ENCODE peak calls at places on chromosomes 7 and 10, in four cellular contexts. One of them, this sample, is unnamed.

GRCh38 chr10:24453404-24453830 is 244.5 kb downstream of the KIAA1217 start:
- DNase-seq in H1: no peak
- DNase-seq in GM12878: no peak
- DNase-seq in HepG2: no peak
- DNase-seq in this sample: no peak

GRCh38 chr7:52854681-52855080 is 180.8 kb upstream of the POM121L12 start:
- DNase-seq in H1: no peak
- DNase-seq in HepG2: no peak
- DNase-seq in GM12878: no peak
- DNase-seq in this sample: no peak

GRCh38 chr7:149423441-149423970 is 37.4 kb downstream of the ZNF777 start:
- DNase-seq in HepG2: no peak
- DNase-seq in GM12878: no peak
- DNase-seq in H1: no peak
- DNase-seq in this sample: no peak

GRCh38 chr10:130232361-130233360 is 96.5 kb downstream of the GLRX3 start:
- DNase-seq in HepG2: no peak
- DNase-seq in H1: no peak
- DNase-seq in GM12878: no peak
- DNase-seq in this sample: no peak

GRCh38 chr10:79053081-79053434 is 15.7 kb upstream of the ZMIZ1 start:
- DNase-seq in H1: no peak
- DNase-seq in GM12878: no peak
- DNase-seq in HepG2: no peak
- DNase-seq in this sample: no peak

GRCh38 chr7:148697256-148697841 is 1.4 kb upstream of the CUL1 start:
- DNase-seq in HepG2: no peak
- DNase-seq in GM12878: no peak
- DNase-seq in H1: no peak
- DNase-seq in this sample: no peak

GRCh38 chr7:125089171-125089570 is 159.5 kb upstream of the POT1 start:
- DNase-seq in GM12878: no peak
- DNase-seq in HepG2: no peak
- DNase-seq in H1: no peak
- DNase-seq in this sample: no peak

GRCh38 chr10:98078774-98079173 is 48.4 kb upstream of the CRTAC1 start:
- DNase-seq in GM12878: no peak
- DNase-seq in H1: no peak
- DNase-seq in HepG2: no peak
- DNase-seq in this sample: no peak

GRCh38 chr7:157540020-157540419 is 203.2 kb downstream of the DNAJB6 start:
- DNase-seq in HepG2: no peak
- DNase-seq in GM12878: no peak
- DNase-seq in H1: no peak
- DNase-seq in this sample: no peak

GRCh38 chr7:80724249-80724871 is 85.9 kb downstream of the CD36 start:
- DNase-seq in H1: no peak
- DNase-seq in GM12878: no peak
- DNase-seq in HepG2: peak; percentile 13
- DNase-seq in this sample: no peak

GRCh38 chr10:127195041-127195506 is 1.3 kb downstream of the INSYN2A start:
- DNase-seq in HepG2: no peak
- DNase-seq in H1: peak; percentile 67
- DNase-seq in GM12878: no peak
- DNase-seq in this sample: no peak

GRCh38 chr10:13717936-13718772 is 131.4 kb downstream of the PRPF18 start:
- DNase-seq in H1: no peak
- DNase-seq in GM12878: no peak
- DNase-seq in HepG2: peak; percentile 7
- DNase-seq in this sample: no peak

GRCh38 chr7:80151274-80151665 is 16.6 kb downstream of the GNAI1 start:
- DNase-seq in GM12878: no peak
- DNase-seq in HepG2: no peak
- DNase-seq in H1: no peak
- DNase-seq in this sample: no peak

GRCh38 chr10:132834891-132835847 is 49.2 kb upstream of the NKX6-2 start:
- DNase-seq in HepG2: no peak
- DNase-seq in H1: no peak
- DNase-seq in GM12878: no peak
- DNase-seq in this sample: no peak

GRCh38 chr7:44964384-44964830 is 14.4 kb downstream of the MYO1G start:
- DNase-seq in HepG2: no peak
- DNase-seq in H1: peak; percentile 55
- DNase-seq in GM12878: no peak
- DNase-seq in this sample: no peak
- TF ChIP-seq SUZ12 in HepG2: no peak
- TF ChIP-seq SUZ12 in H1: no peak
- TF ChIP-seq SUZ12 in GM12878: no peak
- TF ChIP-seq SUZ12 in this sample: no peak

GRCh38 chr7:11760372-11760771 is 71.6 kb downstream of the THSD7A start:
- DNase-seq in H1: no peak
- DNase-seq in HepG2: no peak
- DNase-seq in GM12878: no peak
- DNase-seq in this sample: no peak
- H3K4me1 ChIP-seq in H1: no peaks in the 10 kb centered on the region
- H3K4me1 ChIP-seq in HepG2: no peaks in the 10 kb centered on the region
- H3K4me1 ChIP-seq in GM12878: no peaks in the 10 kb centered on the region
- H3K4me1 ChIP-seq in this sample: no peaks in the 10 kb centered on the region

GRCh38 chr7:156203923-156204322 is 391.7 kb upstream of the SHH start:
- DNase-seq in GM12878: no peak
- DNase-seq in HepG2: no peak
- DNase-seq in H1: no peak
- DNase-seq in this sample: no peak
- H3K4me3 ChIP-seq in GM12878: no peak overlapping the region
- H3K4me3 ChIP-seq in HepG2: no peak overlapping the region
- H3K4me3 ChIP-seq in H1: no peak overlapping the region
- H3K4me3 ChIP-seq in this sample: no peak overlapping the region

GRCh38 chr7:85516675-85517074 is 329.8 kb upstream of the SEMA3D start:
- DNase-seq in HepG2: no peak
- DNase-seq in H1: no peak
- DNase-seq in GM12878: no peak
- DNase-seq in this sample: no peak
- TF ChIP-seq SUZ12 in HepG2: no peak
- TF ChIP-seq SUZ12 in H1: no peak
- TF ChIP-seq SUZ12 in GM12878: no peak
- TF ChIP-seq SUZ12 in this sample: no peak

DNA sequence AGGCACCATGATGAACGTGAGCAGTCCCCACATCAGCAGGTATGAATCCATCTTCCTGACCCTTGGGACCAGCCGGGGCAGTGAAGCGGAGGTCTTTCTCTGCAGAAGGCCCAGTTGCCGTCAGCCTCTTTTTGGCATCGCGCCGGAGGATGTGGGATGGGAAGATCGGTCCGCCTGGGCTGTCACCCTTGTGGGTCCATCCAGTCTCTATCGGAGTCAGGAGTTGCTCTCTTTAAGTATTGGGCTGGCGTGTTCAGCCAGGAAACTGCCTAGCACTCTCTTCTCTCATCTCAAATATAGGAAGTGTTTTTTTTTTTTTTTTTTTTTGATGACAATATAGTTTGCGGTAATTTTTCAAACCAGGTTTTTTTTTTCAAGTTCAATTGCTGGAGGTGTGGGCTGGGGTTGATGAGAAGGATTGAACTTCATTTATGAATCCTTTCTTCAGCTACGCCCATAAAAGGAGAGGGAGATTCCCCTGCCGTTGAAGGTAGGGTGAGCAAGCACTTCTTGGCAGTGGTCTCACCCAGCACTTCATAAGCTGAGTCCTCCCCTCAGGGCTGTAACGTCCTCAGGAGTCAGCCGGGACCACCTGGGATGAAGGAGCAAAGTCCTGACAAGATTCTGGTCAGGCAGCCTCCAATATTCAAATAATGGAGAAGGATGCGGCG is at the start of gene IL2RA:
- DNase-seq in GM12878: no peak
- DNase-seq in HepG2: no peak
- DNase-seq in H1: no peak
- DNase-seq in this sample: no peak
- H3K4me1 ChIP-seq in GM12878: peaks cover 28% of the 10 kb centered on the region
- H3K4me1 ChIP-seq in HepG2: no peaks in the 10 kb centered on the region
- H3K4me1 ChIP-seq in H1: no peaks in the 10 kb centered on the region
- H3K4me1 ChIP-seq in this sample: no peaks in the 10 kb centered on the region

GRCh38 chr10:21401196-21401595 is 124.3 kb downstream of the SKIDA1 start:
- DNase-seq in H1: no peak
- DNase-seq in GM12878: no peak
- DNase-seq in HepG2: no peak
- DNase-seq in this sample: no peak

GRCh38 chr10:21396889-21397288 is 128.6 kb downstream of the SKIDA1 start:
- DNase-seq in HepG2: no peak
- DNase-seq in H1: no peak
- DNase-seq in GM12878: no peak
- DNase-seq in this sample: no peak

GRCh38 chr10:21399392-21400015 is 126.0 kb downstream of the SKIDA1 start:
- DNase-seq in GM12878: no peak
- DNase-seq in HepG2: peak; percentile 66
- DNase-seq in H1: no peak
- DNase-seq in this sample: no peak

GRCh38 chr10:21402606-21403083 is 122.8 kb downstream of the SKIDA1 start:
- DNase-seq in H1: no peak
- DNase-seq in HepG2: no peak
- DNase-seq in GM12878: no peak
- DNase-seq in this sample: no peak

GRCh38 chr10:21398549-21399345 is 126.7 kb downstream of the SKIDA1 start:
- DNase-seq in H1: no peak
- DNase-seq in GM12878: no peak
- DNase-seq in HepG2: no peak
- DNase-seq in this sample: no peak
- H3K4me3 ChIP-seq in H1: no peak overlapping the region
- H3K4me3 ChIP-seq in GM12878: no peak overlapping the region
- H3K4me3 ChIP-seq in HepG2: no peak overlapping the region
- H3K4me3 ChIP-seq in this sample: no peak overlapping the region

GRCh38 chr7:121578669-121579068 is 182.6 kb upstream of the FAM3C start:
- DNase-seq in GM12878: no peak
- DNase-seq in H1: no peak
- DNase-seq in HepG2: no peak
- DNase-seq in this sample: no peak

GRCh38 chr7:121579639-121580038 is 183.5 kb upstream of the FAM3C start:
- DNase-seq in H1: no peak
- DNase-seq in GM12878: no peak
- DNase-seq in HepG2: no peak
- DNase-seq in this sample: no peak

GRCh38 chr7:121572615-121573014 is 176.5 kb upstream of the FAM3C start:
- DNase-seq in H1: no peak
- DNase-seq in HepG2: no peak
- DNase-seq in GM12878: no peak
- DNase-seq in this sample: no peak

GRCh38 chr7:121576148-121576921 is 180.2 kb upstream of the FAM3C start:
- DNase-seq in HepG2: no peak
- DNase-seq in H1: no peak
- DNase-seq in GM12878: no peak
- DNase-seq in this sample: no peak

DNA sequence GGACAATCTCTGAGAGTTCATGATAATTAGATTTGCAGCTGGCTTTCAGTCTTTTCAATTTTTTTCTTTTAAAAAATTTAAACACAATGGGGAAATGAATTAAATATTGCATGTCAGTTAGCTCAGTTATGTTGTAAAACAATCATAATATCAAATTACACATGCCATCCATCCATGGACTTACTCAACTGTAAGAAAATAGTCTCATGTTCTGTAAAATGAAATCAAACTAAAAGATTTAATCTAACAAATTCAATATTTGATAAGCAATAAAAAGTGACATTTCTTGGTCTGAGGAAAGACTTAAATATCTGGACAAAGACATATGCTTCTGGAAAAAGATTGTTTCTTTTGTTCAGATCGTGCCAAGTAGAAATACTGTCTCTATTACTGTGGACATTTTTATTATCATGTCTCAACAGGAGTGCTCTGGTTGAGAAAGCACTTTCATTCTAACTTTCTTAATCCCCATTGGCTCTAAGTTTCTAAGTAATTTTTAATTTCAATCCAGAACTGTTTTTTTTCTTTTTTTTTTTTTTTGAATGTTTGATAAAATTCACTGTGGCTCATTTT is 179.2 kb upstream of the FAM3C start:
- DNase-seq in H1: no peak
- DNase-seq in GM12878: no peak
- DNase-seq in HepG2: no peak
- DNase-seq in this sample: no peak
- TF ChIP-seq SUZ12 in H1: no peak
- TF ChIP-seq SUZ12 in GM12878: no peak
- TF ChIP-seq SUZ12 in HepG2: no peak
- TF ChIP-seq SUZ12 in this sample: no peak

GRCh38 chr10:2881720-2882459 is 185.5 kb upstream of the PFKP start:
- DNase-seq in HepG2: no peak
- DNase-seq in GM12878: no peak
- DNase-seq in H1: no peak
- DNase-seq in this sample: no peak
- H3K4me1 ChIP-seq in HepG2: no peaks in the 10 kb centered on the region
- H3K4me1 ChIP-seq in GM12878: no peaks in the 10 kb centered on the region
- H3K4me1 ChIP-seq in H1: no peaks in the 10 kb centered on the region
- H3K4me1 ChIP-seq in this sample: peaks cover 3% of the 10 kb centered on the region

GRCh38 chr10:110355181-110355831 is 50.6 kb upstream of the SMNDC1 start:
- DNase-seq in H1: no peak
- DNase-seq in GM12878: peak; percentile 58
- DNase-seq in HepG2: no peak
- DNase-seq in this sample: no peak

GRCh38 chr10:110352930-110353243 is 48.2 kb upstream of the SMNDC1 start:
- DNase-seq in HepG2: no peak
- DNase-seq in GM12878: no peak
- DNase-seq in H1: no peak
- DNase-seq in this sample: no peak

GRCh38 chr10:110353244-110354119 is 48.8 kb upstream of the SMNDC1 start:
- DNase-seq in GM12878: no peak
- DNase-seq in HepG2: no peak
- DNase-seq in H1: no peak
- DNase-seq in this sample: no peak

GRCh38 chr10:110355922-110356627 is 51.4 kb upstream of the SMNDC1 start:
- DNase-seq in HepG2: no peak
- DNase-seq in GM12878: no peak
- DNase-seq in H1: no peak
- DNase-seq in this sample: no peak

GRCh38 chr10:110354322-110354766 is 49.6 kb upstream of the SMNDC1 start:
- DNase-seq in GM12878: peak; percentile 58
- DNase-seq in H1: peak; percentile 92
- DNase-seq in HepG2: peak; percentile 41
- DNase-seq in this sample: peak; percentile 60
- H3K4me3 ChIP-seq in GM12878: no peak overlapping the region
- H3K4me3 ChIP-seq in H1: no peak overlapping the region
- H3K4me3 ChIP-seq in HepG2: no peak overlapping the region
- H3K4me3 ChIP-seq in this sample: no peak overlapping the region

This sample was measured in NT2/D1.